ENCODE peak calls at places on chromosomes 12 and 14, in seven cellular contexts. One of them, this sample, is unnamed.

GRCh38 chr12:117967512-117967911 is 1.3 kb downstream of the KSR2 start:
- DNase-seq in mesendoderm: no peak
- DNase-seq in H1: no peak
- DNase-seq in neuronal stem cell: no peak
- DNase-seq in IMR-90: no peak
- DNase-seq in trophoblast cell: no peak
- DNase-seq in mesenchymal stem cell: no peak
- DNase-seq in this sample: peak

GRCh38 chr14:53619625-53620324 is 336.9 kb downstream of the BMP4 start:
- DNase-seq in mesenchymal stem cell: peak
- DNase-seq in H1: no peak
- DNase-seq in mesendoderm: peak
- DNase-seq in neuronal stem cell: no peak
- DNase-seq in trophoblast cell: peak
- DNase-seq in IMR-90: peak
- DNase-seq in this sample: no peak

GRCh38 chr12:122830517-122831214 is 4.6 kb upstream of the HIP1R start:
- DNase-seq in IMR-90: peak
- DNase-seq in trophoblast cell: peak
- DNase-seq in neuronal stem cell: no peak
- DNase-seq in mesendoderm: peak
- DNase-seq in mesenchymal stem cell: peak
- DNase-seq in H1: no peak
- DNase-seq in this sample: no peak

GRCh38 chr12:42862055-42862454 is 272.5 kb upstream of the PRICKLE1 start:
- DNase-seq in neuronal stem cell: no peak
- DNase-seq in H1: no peak
- DNase-seq in IMR-90: no peak
- DNase-seq in trophoblast cell: no peak
- DNase-seq in mesendoderm: peak
- DNase-seq in mesenchymal stem cell: no peak
- DNase-seq in this sample: no peak

GRCh38 chr14:73752297-73752992 is 38.3 kb upstream of the PNMA1 start:
- DNase-seq in IMR-90: peak
- DNase-seq in trophoblast cell: peak
- DNase-seq in H1: no peak
- DNase-seq in mesenchymal stem cell: peak
- DNase-seq in neuronal stem cell: no peak
- DNase-seq in mesendoderm: peak
- DNase-seq in this sample: peak

GRCh38 chr14:69175130-69175529 is 16.2 kb upstream of the EXD2 start:
- DNase-seq in mesendoderm: no peak
- DNase-seq in IMR-90: no peak
- DNase-seq in neuronal stem cell: no peak
- DNase-seq in mesenchymal stem cell: no peak
- DNase-seq in H1: no peak
- DNase-seq in trophoblast cell: no peak
- DNase-seq in this sample: no peak

GRCh38 chr12:8692573-8692972 is 5.2 kb upstream of the RIMKLB start:
- DNase-seq in trophoblast cell: no peak
- DNase-seq in mesendoderm: peak
- DNase-seq in IMR-90: peak
- DNase-seq in neuronal stem cell: peak
- DNase-seq in mesenchymal stem cell: peak
- DNase-seq in H1: peak
- DNase-seq in this sample: peak

GRCh38 chr12:64681200-64682052 is 71.1 kb downstream of the RASSF3 start:
- DNase-seq in trophoblast cell: no peak
- DNase-seq in H1: no peak
- DNase-seq in mesenchymal stem cell: no peak
- DNase-seq in mesendoderm: no peak
- DNase-seq in IMR-90: no peak
- DNase-seq in neuronal stem cell: no peak
- DNase-seq in this sample: no peak

GRCh38 chr14:103819503-103820307 is 27.7 kb downstream of the PPP1R13B start:
- DNase-seq in mesenchymal stem cell: peak
- DNase-seq in neuronal stem cell: peak
- DNase-seq in IMR-90: no peak
- DNase-seq in mesendoderm: peak
- DNase-seq in H1: peak
- DNase-seq in trophoblast cell: no peak
- DNase-seq in this sample: peak

GRCh38 chr14:62101189-62101588 is 339.0 kb downstream of the SNAPC1 start:
- DNase-seq in neuronal stem cell: no peak
- DNase-seq in mesenchymal stem cell: no peak
- DNase-seq in trophoblast cell: no peak
- DNase-seq in IMR-90: no peak
- DNase-seq in H1: no peak
- DNase-seq in mesendoderm: no peak
- DNase-seq in this sample: no peak
- H2AK5ac ChIP-seq in neuronal stem cell: no peak
- H2AK5ac ChIP-seq in mesenchymal stem cell: no peak
- H2AK5ac ChIP-seq in trophoblast cell: no peak
- H2AK5ac ChIP-seq in IMR-90: no peak
- H2AK5ac ChIP-seq in H1: no peak
- H2AK5ac ChIP-seq in mesendoderm: no peak
- H2AK5ac ChIP-seq in this sample: no peak

DNA sequence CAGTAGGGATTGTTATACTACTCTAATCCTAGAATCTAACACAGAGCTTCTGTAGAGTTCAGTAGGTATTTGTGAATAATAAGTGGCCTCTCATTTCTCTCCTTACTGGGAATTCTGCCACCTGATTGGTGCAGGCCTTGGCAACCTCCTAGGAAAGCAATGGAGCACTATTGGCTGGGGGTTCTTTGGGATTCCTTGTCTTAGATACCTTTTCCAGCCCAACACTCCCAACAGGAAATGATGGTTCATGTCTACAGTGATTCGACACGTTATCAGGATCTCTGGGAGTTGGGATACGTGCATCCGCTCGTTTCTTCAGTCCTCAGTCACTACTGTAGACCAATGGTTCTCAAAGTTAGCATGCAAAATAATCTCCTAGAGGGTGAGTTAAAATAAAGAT is 67.4 kb downstream of the ELK3 start:
- DNase-seq in neuronal stem cell: no peak
- DNase-seq in mesendoderm: no peak
- DNase-seq in H1: no peak
- DNase-seq in IMR-90: peak
- DNase-seq in trophoblast cell: no peak
- DNase-seq in mesenchymal stem cell: no peak
- DNase-seq in this sample: no peak
- H3K23ac ChIP-seq in neuronal stem cell: no peak
- H3K23ac ChIP-seq in mesendoderm: no peak
- H3K23ac ChIP-seq in H1: no peak
- H3K23ac ChIP-seq in IMR-90: no peak
- H3K23ac ChIP-seq in trophoblast cell: no peak
- H3K23ac ChIP-seq in mesenchymal stem cell: no peak
- H3K23ac ChIP-seq in this sample: no peak

GRCh38 chr12:126767334-126767733 is 1499.6 kb upstream of the TMEM132C start:
- DNase-seq in H1: no peak
- DNase-seq in neuronal stem cell: no peak
- DNase-seq in trophoblast cell: no peak
- DNase-seq in mesenchymal stem cell: no peak
- DNase-seq in mesendoderm: no peak
- DNase-seq in IMR-90: no peak
- DNase-seq in this sample: no peak
- H2AK5ac ChIP-seq in H1: no peak
- H2AK5ac ChIP-seq in neuronal stem cell: no peak
- H2AK5ac ChIP-seq in trophoblast cell: no peak
- H2AK5ac ChIP-seq in mesenchymal stem cell: no peak
- H2AK5ac ChIP-seq in mesendoderm: no peak
- H2AK5ac ChIP-seq in IMR-90: no peak
- H2AK5ac ChIP-seq in this sample: no peak

GRCh38 chr14:37024166-37024565 is 148.2 kb downstream of the SLC25A21 start:
- DNase-seq in H1: no peak
- DNase-seq in mesendoderm: no peak
- DNase-seq in IMR-90: no peak
- DNase-seq in trophoblast cell: no peak
- DNase-seq in mesenchymal stem cell: no peak
- DNase-seq in neuronal stem cell: no peak
- DNase-seq in this sample: no peak
- H3K23ac ChIP-seq in H1: no peak
- H3K23ac ChIP-seq in mesendoderm: no peak
- H3K23ac ChIP-seq in IMR-90: no peak
- H3K23ac ChIP-seq in trophoblast cell: no peak
- H3K23ac ChIP-seq in mesenchymal stem cell: no peak
- H3K23ac ChIP-seq in neuronal stem cell: no peak
- H3K23ac ChIP-seq in this sample: no peak

GRCh38 chr12:3644103-3644502 is 108.8 kb downstream of the CRACR2A start:
- DNase-seq in trophoblast cell: no peak
- DNase-seq in IMR-90: no peak
- DNase-seq in mesendoderm: no peak
- DNase-seq in neuronal stem cell: no peak
- DNase-seq in mesenchymal stem cell: no peak
- DNase-seq in H1: no peak
- DNase-seq in this sample: no peak
- H2AK5ac ChIP-seq in trophoblast cell: no peak
- H2AK5ac ChIP-seq in IMR-90: no peak
- H2AK5ac ChIP-seq in mesendoderm: no peak
- H2AK5ac ChIP-seq in neuronal stem cell: no peak
- H2AK5ac ChIP-seq in mesenchymal stem cell: no peak
- H2AK5ac ChIP-seq in H1: no peak
- H2AK5ac ChIP-seq in this sample: no peak

GRCh38 chr12:96376865-96377264 is 23.4 kb downstream of the CDK17 start:
- DNase-seq in mesendoderm: no peak
- DNase-seq in trophoblast cell: no peak
- DNase-seq in neuronal stem cell: no peak
- DNase-seq in H1: no peak
- DNase-seq in mesenchymal stem cell: no peak
- DNase-seq in IMR-90: no peak
- DNase-seq in this sample: no peak
- H3K23ac ChIP-seq in mesendoderm: no peak
- H3K23ac ChIP-seq in trophoblast cell: no peak
- H3K23ac ChIP-seq in neuronal stem cell: no peak
- H3K23ac ChIP-seq in H1: no peak
- H3K23ac ChIP-seq in mesenchymal stem cell: no peak
- H3K23ac ChIP-seq in IMR-90: no peak
- H3K23ac ChIP-seq in this sample: no peak

GRCh38 chr14:91927216-91927615 is 20.3 kb downstream of the FBLN5 start:
- DNase-seq in neuronal stem cell: no peak
- DNase-seq in trophoblast cell: no peak
- DNase-seq in mesendoderm: no peak
- DNase-seq in H1: no peak
- DNase-seq in IMR-90: peak
- DNase-seq in mesenchymal stem cell: no peak
- DNase-seq in this sample: no peak
- H2AK5ac ChIP-seq in neuronal stem cell: no peak
- H2AK5ac ChIP-seq in trophoblast cell: no peak
- H2AK5ac ChIP-seq in mesendoderm: no peak
- H2AK5ac ChIP-seq in H1: no peak
- H2AK5ac ChIP-seq in IMR-90: no peak
- H2AK5ac ChIP-seq in mesenchymal stem cell: no peak
- H2AK5ac ChIP-seq in this sample: no peak

GRCh38 chr12:41462312-41462711 is 274.2 kb downstream of the PDZRN4 start:
- DNase-seq in mesenchymal stem cell: no peak
- DNase-seq in H1: no peak
- DNase-seq in neuronal stem cell: no peak
- DNase-seq in mesendoderm: no peak
- DNase-seq in IMR-90: no peak
- DNase-seq in trophoblast cell: no peak
- DNase-seq in this sample: no peak
- H3K23ac ChIP-seq in mesenchymal stem cell: no peak
- H3K23ac ChIP-seq in H1: no peak
- H3K23ac ChIP-seq in neuronal stem cell: no peak
- H3K23ac ChIP-seq in mesendoderm: no peak
- H3K23ac ChIP-seq in IMR-90: no peak
- H3K23ac ChIP-seq in trophoblast cell: no peak
- H3K23ac ChIP-seq in this sample: no peak

This sample was measured in H9.